ENCODE peak calls at places on chromosomes 13 and 19, in four cellular contexts. Z is heart left ventricle, C is mucosa of descending colon, F is breast epithelium. N is an unnamed sample.

GRCh38 chr19:7595466-7596133 is at the start of gene CAMSAP3:
- DNase-seq in Z (no peak), C (peak), F (no peak), N (no peak)

GRCh38 chr19:55325172-55325571 is at the start of gene TMEM150B:
- DNase-seq in Z (no peak), C (no peak), F (no peak), N (no peak)

GRCh38 chr19:46009530-46010510 is 13.0 kb downstream of the PGLYRP1 start:
- DNase-seq in Z (peak), C (peak), F (no peak), N (no peak)

GRCh38 chr13:112812306-112813034 is 122.6 kb downstream of the ATP11A start:
- DNase-seq in Z (no peak), C (no peak), F (no peak), N (no peak)

GRCh38 chr13:80037505-80037888 is 303.4 kb downstream of the SPRY2 start:
- DNase-seq in Z (no peak), C (no peak), F (no peak), N (no peak)

GRCh38 chr19:49954092-49954825 is 6.7 kb downstream of the SIGLEC11 start:
- DNase-seq in Z (no peak), C (peak), F (peak), N (no peak)

GRCh38 chr13:97122381-97122996 is 99.6 kb upstream of the MBNL2 start:
- DNase-seq in Z (no peak), C (no peak), F (no peak), N (no peak)

GRCh38 chr19:1566392-1567115 is 1.6 kb downstream of the MEX3D start:
- DNase-seq in Z (no peak), C (peak), F (peak), N (no peak)

GRCh38 chr13:93307166-93307565 is 80.6 kb downstream of the GPC6 start:
- DNase-seq in Z (no peak), C (no peak), F (no peak), N (no peak)

GRCh38 chr19:7486923-7487322 is 1.9 kb downstream of the PEX11G start:
- DNase-seq in Z (no peak), C (no peak), F (no peak), N (no peak)

GRCh38 chr13:33744589-33745369 is 73.2 kb upstream of the RFC3 start:
- DNase-seq in Z (no peak), C (no peak), F (no peak), N (no peak)

GRCh38 chr13:22744688-22745452 is 435.9 kb upstream of the SGCG start:
- DNase-seq in Z (no peak), C (no peak), F (no peak), N (no peak)

GRCh38 chr13:101942038-101942437 is 459.8 kb downstream of the FGF14 start:
- DNase-seq in Z (no peak), C (no peak), F (no peak), N (no peak)

GRCh38 chr19:46283771-46284170 is 13.1 kb upstream of the HIF3A start:
- DNase-seq in Z (no peak), C (no peak), F (no peak), N (no peak)

GRCh38 chr13:74571811-74572210 is 437.6 kb upstream of the KLF12 start:
- DNase-seq in Z (no peak), C (no peak), F (no peak), N (no peak)

GRCh38 chr13:67328895-67329294 is 98.8 kb upstream of the PCDH9 start:
- DNase-seq in Z (no peak), C (no peak), F (no peak), N (no peak)

GRCh38 chr13:32734511-32734910 is 148.3 kb downstream of the PDS5B start:
- DNase-seq in Z (no peak), C (no peak), F (no peak), N (no peak)

GRCh38 chr19:8657869-8658268 is 27.4 kb downstream of the NFILZ start:
- DNase-seq in Z (no peak), C (no peak), F (no peak), N (no peak)

GRCh38 chr13:24625324-24625723 is 54.9 kb upstream of the ATP12A start:
- DNase-seq in Z (no peak), C (no peak), F (no peak), N (no peak)

GRCh38 chr13:23159205-23159586 is 21.6 kb upstream of the SGCG start:
- DNase-seq in Z (no peak), C (no peak), F (no peak), N (no peak)

GRCh38 chr19:2553510-2553909 is 77.6 kb downstream of the GADD45B start:
- DNase-seq in Z (no peak), C (no peak), F (no peak), N (no peak)

GRCh38 chr13:37929308-37929707 is 59.7 kb upstream of the TRPC4 start:
- DNase-seq in Z (no peak), C (no peak), F (no peak), N (no peak)

GRCh38 chr19:12318782-12319413 is 14.5 kb downstream of the ZNF563 start:
- DNase-seq in Z (no peak), C (no peak), F (no peak), N (no peak)

GRCh38 chr19:39613597-39613996 is 11.3 kb downstream of the LGALS13 start:
- DNase-seq in Z (no peak), C (no peak), F (no peak), N (no peak)

GRCh38 chr19:33804021-33804799 is 7.5 kb downstream of the KCTD15 start:
- DNase-seq in Z (no peak), C (peak), F (no peak), N (no peak)

GRCh38 chr19:43331435-43332010 is 22.0 kb upstream of the CD177 start:
- DNase-seq in Z (no peak), C (no peak), F (no peak), N (no peak)

GRCh38 chr19:18895038-18895827 is 725 bp downstream of the CERS1 start:
- DNase-seq in Z (no peak), C (no peak), F (no peak), N (no peak)
- TF ChIP-seq CTCF in Z (peak), C (no peak), F (peak), N (peak)

GRCh38 chr19:19334063-19334988 is 13.7 kb downstream of the MAU2 start:
- DNase-seq in Z (no peak), C (no peak), F (no peak), N (no peak)
- TF ChIP-seq CTCF in Z (no peak), C (no peak), F (no peak), N (no peak)

DNA sequence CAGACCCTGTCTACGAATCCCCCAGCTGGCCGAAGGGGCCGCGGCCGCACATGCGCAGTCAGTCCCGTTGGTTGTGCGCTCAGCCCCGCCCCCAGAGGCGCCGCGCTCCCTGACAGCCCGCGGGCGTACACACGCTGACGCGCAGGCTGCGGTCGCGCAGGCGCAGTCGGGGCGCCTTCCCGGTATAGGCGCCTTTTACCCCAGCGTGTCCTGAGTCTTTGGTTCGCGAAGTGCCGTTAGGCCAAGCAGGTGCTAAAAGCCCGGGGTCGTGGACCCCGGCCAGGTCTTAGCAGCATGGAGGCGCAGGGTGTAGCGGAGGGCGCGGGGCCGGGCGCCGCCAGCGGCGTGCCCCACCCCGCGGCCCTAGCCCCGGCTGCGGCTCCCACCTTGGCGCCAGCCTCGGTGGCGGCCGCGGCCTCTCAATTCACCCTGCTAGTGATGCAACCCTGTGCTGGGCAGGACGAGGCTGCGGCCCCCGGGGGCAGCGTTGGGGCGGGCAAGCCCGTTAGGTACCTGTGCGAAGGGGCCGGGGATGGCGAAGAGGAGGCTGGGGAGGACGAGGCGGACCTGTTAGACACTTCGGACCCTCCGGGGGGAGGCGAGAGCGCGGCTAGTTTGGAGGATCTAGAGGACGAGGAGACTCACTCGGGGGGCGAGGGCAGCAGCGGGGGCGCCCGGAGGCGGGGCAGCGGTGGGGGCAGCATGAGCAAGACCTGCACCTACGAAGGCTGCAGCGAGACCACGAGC is at the start of gene RFXAP:
- DNase-seq in Z (peak), C (peak), F (peak), N (peak)
- TF ChIP-seq CTCF in Z (peak), C (peak), F (no peak), N (peak)

GRCh38 chr13:42083138-42083770 is 34.8 kb downstream of the DGKH start:
- DNase-seq in Z (no peak), C (no peak), F (no peak), N (no peak)

GRCh38 chr13:42075517-42075916 is 27.1 kb downstream of the DGKH start:
- DNase-seq in Z (no peak), C (no peak), F (no peak), N (no peak)

GRCh38 chr13:42076309-42076713 is 27.9 kb downstream of the DGKH start:
- DNase-seq in Z (no peak), C (no peak), F (no peak), N (no peak)

GRCh38 chr13:42073683-42074082 is 25.2 kb downstream of the DGKH start:
- DNase-seq in Z (no peak), C (no peak), F (no peak), N (no peak)

GRCh38 chr13:42078113-42078769 is 29.8 kb downstream of the DGKH start:
- DNase-seq in Z (no peak), C (no peak), F (no peak), N (no peak)
- TF ChIP-seq CTCF in Z (no peak), C (no peak), F (no peak), N (no peak)